ENCODE peak calls at places on chromosomes 16 and 17, in ten cellular contexts. One of them, this sample, is unnamed.

GRCh38 chr17:75909051-75909811 is 4.5 kb upstream of the MRPL38 start:
- DNase-seq in uterus: peak; percentile 24
- DNase-seq in right lobe of liver: no peak
- DNase-seq in stomach: peak; percentile 53
- DNase-seq in transverse colon: no peak
- DNase-seq in body of pancreas: peak; percentile 51
- DNase-seq in breast epithelium: peak; percentile 65
- DNase-seq in ovary: no peak
- DNase-seq in tibial nerve: no peak
- DNase-seq in A549: no peak
- DNase-seq in this sample: no peak

GRCh38 chr16:23803591-23804123 is 32.1 kb upstream of the PRKCB start:
- DNase-seq in ovary: no peak
- DNase-seq in A549: peak; percentile 60
- DNase-seq in breast epithelium: no peak
- DNase-seq in tibial nerve: peak; percentile 22
- DNase-seq in transverse colon: peak; percentile 82
- DNase-seq in uterus: peak; percentile 22
- DNase-seq in body of pancreas: peak; percentile 18
- DNase-seq in stomach: peak; percentile 47
- DNase-seq in right lobe of liver: peak; percentile 68
- DNase-seq in this sample: no peak

GRCh38 chr16:83118365-83118764 is 491.6 kb downstream of the CDH13 start:
- DNase-seq in transverse colon: no peak
- DNase-seq in stomach: no peak
- DNase-seq in A549: no peak
- DNase-seq in right lobe of liver: no peak
- DNase-seq in uterus: no peak
- DNase-seq in ovary: no peak
- DNase-seq in breast epithelium: no peak
- DNase-seq in tibial nerve: no peak
- DNase-seq in body of pancreas: no peak
- DNase-seq in this sample: no peak

GRCh38 chr16:9322735-9323134 is 231.3 kb downstream of the HAPSTR1 start:
- DNase-seq in tibial nerve: no peak
- DNase-seq in transverse colon: no peak
- DNase-seq in uterus: no peak
- DNase-seq in right lobe of liver: no peak
- DNase-seq in stomach: no peak
- DNase-seq in ovary: no peak
- DNase-seq in body of pancreas: no peak
- DNase-seq in breast epithelium: no peak
- DNase-seq in A549: no peak
- DNase-seq in this sample: no peak

GRCh38 chr16:74734361-74735161 is 33.9 kb upstream of the MLKL start:
- DNase-seq in ovary: no peak
- DNase-seq in A549: no peak
- DNase-seq in breast epithelium: no peak
- DNase-seq in stomach: no peak
- DNase-seq in tibial nerve: no peak
- DNase-seq in body of pancreas: no peak
- DNase-seq in uterus: no peak
- DNase-seq in right lobe of liver: no peak
- DNase-seq in transverse colon: no peak
- DNase-seq in this sample: no peak

GRCh38 chr16:22222006-22222405 is 15.9 kb downstream of the EEF2K start:
- DNase-seq in breast epithelium: no peak
- DNase-seq in uterus: no peak
- DNase-seq in tibial nerve: no peak
- DNase-seq in stomach: no peak
- DNase-seq in body of pancreas: no peak
- DNase-seq in A549: no peak
- DNase-seq in ovary: no peak
- DNase-seq in right lobe of liver: no peak
- DNase-seq in transverse colon: no peak
- DNase-seq in this sample: no peak

GRCh38 chr17:21012736-21013135 is 30.1 kb downstream of the USP22 start:
- DNase-seq in transverse colon: no peak
- DNase-seq in uterus: no peak
- DNase-seq in tibial nerve: no peak
- DNase-seq in ovary: no peak
- DNase-seq in stomach: no peak
- DNase-seq in breast epithelium: no peak
- DNase-seq in right lobe of liver: no peak
- DNase-seq in body of pancreas: peak; percentile 4
- DNase-seq in A549: no peak
- DNase-seq in this sample: no peak

GRCh38 chr17:13410874-13411273 is 190.9 kb downstream of the HS3ST3A1 start:
- DNase-seq in ovary: peak; percentile 41
- DNase-seq in tibial nerve: no peak
- DNase-seq in stomach: no peak
- DNase-seq in A549: no peak
- DNase-seq in uterus: peak; percentile 17
- DNase-seq in right lobe of liver: peak; percentile 68
- DNase-seq in breast epithelium: no peak
- DNase-seq in transverse colon: no peak
- DNase-seq in body of pancreas: peak; percentile 21
- DNase-seq in this sample: no peak

GRCh38 chr17:55962931-55963378 is 190.3 kb upstream of the ANKFN1 start:
- DNase-seq in ovary: no peak
- DNase-seq in tibial nerve: no peak
- DNase-seq in breast epithelium: peak; percentile 21
- DNase-seq in right lobe of liver: no peak
- DNase-seq in A549: no peak
- DNase-seq in uterus: no peak
- DNase-seq in body of pancreas: no peak
- DNase-seq in stomach: no peak
- DNase-seq in transverse colon: peak; percentile 50
- DNase-seq in this sample: no peak

GRCh38 chr16:27169511-27170071 is 33.7 kb upstream of the KDM8 start:
- DNase-seq in transverse colon: peak; percentile 28
- DNase-seq in stomach: peak; percentile 40
- DNase-seq in ovary: no peak
- DNase-seq in right lobe of liver: peak; percentile 32
- DNase-seq in tibial nerve: no peak
- DNase-seq in A549: peak; percentile 68
- DNase-seq in breast epithelium: no peak
- DNase-seq in uterus: no peak
- DNase-seq in body of pancreas: no peak
- DNase-seq in this sample: no peak

GRCh38 chr17:71428897-71429296 is 691.9 kb upstream of the SOX9 start:
- DNase-seq in tibial nerve: no peak
- DNase-seq in breast epithelium: no peak
- DNase-seq in uterus: no peak
- DNase-seq in A549: no peak
- DNase-seq in body of pancreas: no peak
- DNase-seq in ovary: no peak
- DNase-seq in transverse colon: no peak
- DNase-seq in right lobe of liver: no peak
- DNase-seq in stomach: no peak
- DNase-seq in this sample: no peak

GRCh38 chr16:56330476-56330875 is 94.9 kb downstream of the AMFR start:
- DNase-seq in breast epithelium: no peak
- DNase-seq in uterus: no peak
- DNase-seq in A549: no peak
- DNase-seq in stomach: no peak
- DNase-seq in tibial nerve: no peak
- DNase-seq in body of pancreas: no peak
- DNase-seq in transverse colon: no peak
- DNase-seq in ovary: no peak
- DNase-seq in right lobe of liver: no peak
- DNase-seq in this sample: no peak

GRCh38 chr16:2819939-2820835 is 3.1 kb downstream of the PRSS21 start:
- DNase-seq in right lobe of liver: no peak
- DNase-seq in A549: no peak
- DNase-seq in transverse colon: peak; percentile 6
- DNase-seq in ovary: no peak
- DNase-seq in uterus: no peak
- DNase-seq in tibial nerve: no peak
- DNase-seq in breast epithelium: no peak
- DNase-seq in body of pancreas: no peak
- DNase-seq in stomach: no peak
- DNase-seq in this sample: no peak

GRCh38 chr16:28261916-28262315 is 30.4 kb upstream of the SBK1 start:
- DNase-seq in breast epithelium: no peak
- DNase-seq in A549: no peak
- DNase-seq in tibial nerve: no peak
- DNase-seq in ovary: no peak
- DNase-seq in right lobe of liver: no peak
- DNase-seq in stomach: no peak
- DNase-seq in body of pancreas: no peak
- DNase-seq in uterus: no peak
- DNase-seq in transverse colon: peak; percentile 51
- DNase-seq in this sample: peak; percentile 97

GRCh38 chr17:47388825-47389224 is 65.1 kb downstream of the EFCAB13 start:
- DNase-seq in stomach: no peak
- DNase-seq in uterus: no peak
- DNase-seq in tibial nerve: no peak
- DNase-seq in right lobe of liver: no peak
- DNase-seq in A549: no peak
- DNase-seq in breast epithelium: no peak
- DNase-seq in body of pancreas: no peak
- DNase-seq in ovary: no peak
- DNase-seq in transverse colon: no peak
- DNase-seq in this sample: no peak

GRCh38 chr17:77363821-77364361 is 223.1 kb downstream of the SEC14L1 start:
- DNase-seq in ovary: peak; percentile 82
- DNase-seq in right lobe of liver: no peak
- DNase-seq in body of pancreas: peak; percentile 57
- DNase-seq in transverse colon: no peak
- DNase-seq in tibial nerve: no peak
- DNase-seq in breast epithelium: peak; percentile 63
- DNase-seq in A549: no peak
- DNase-seq in uterus: peak; percentile 75
- DNase-seq in stomach: no peak
- DNase-seq in this sample: no peak

GRCh38 chr17:54968954-54969400 is 412 bp downstream of the STXBP4 start:
- DNase-seq in breast epithelium: peak; percentile 25
- DNase-seq in uterus: no peak
- DNase-seq in tibial nerve: no peak
- DNase-seq in ovary: no peak
- DNase-seq in stomach: no peak
- DNase-seq in transverse colon: peak; percentile 28
- DNase-seq in right lobe of liver: no peak
- DNase-seq in A549: no peak
- DNase-seq in body of pancreas: peak; percentile 28
- DNase-seq in this sample: peak; percentile 34

GRCh38 chr16:55232822-55233221 is 91.2 kb upstream of the IRX6 start:
- DNase-seq in body of pancreas: no peak
- DNase-seq in breast epithelium: no peak
- DNase-seq in ovary: no peak
- DNase-seq in uterus: no peak
- DNase-seq in tibial nerve: no peak
- DNase-seq in transverse colon: no peak
- DNase-seq in right lobe of liver: no peak
- DNase-seq in stomach: no peak
- DNase-seq in A549: no peak
- DNase-seq in this sample: no peak

DNA sequence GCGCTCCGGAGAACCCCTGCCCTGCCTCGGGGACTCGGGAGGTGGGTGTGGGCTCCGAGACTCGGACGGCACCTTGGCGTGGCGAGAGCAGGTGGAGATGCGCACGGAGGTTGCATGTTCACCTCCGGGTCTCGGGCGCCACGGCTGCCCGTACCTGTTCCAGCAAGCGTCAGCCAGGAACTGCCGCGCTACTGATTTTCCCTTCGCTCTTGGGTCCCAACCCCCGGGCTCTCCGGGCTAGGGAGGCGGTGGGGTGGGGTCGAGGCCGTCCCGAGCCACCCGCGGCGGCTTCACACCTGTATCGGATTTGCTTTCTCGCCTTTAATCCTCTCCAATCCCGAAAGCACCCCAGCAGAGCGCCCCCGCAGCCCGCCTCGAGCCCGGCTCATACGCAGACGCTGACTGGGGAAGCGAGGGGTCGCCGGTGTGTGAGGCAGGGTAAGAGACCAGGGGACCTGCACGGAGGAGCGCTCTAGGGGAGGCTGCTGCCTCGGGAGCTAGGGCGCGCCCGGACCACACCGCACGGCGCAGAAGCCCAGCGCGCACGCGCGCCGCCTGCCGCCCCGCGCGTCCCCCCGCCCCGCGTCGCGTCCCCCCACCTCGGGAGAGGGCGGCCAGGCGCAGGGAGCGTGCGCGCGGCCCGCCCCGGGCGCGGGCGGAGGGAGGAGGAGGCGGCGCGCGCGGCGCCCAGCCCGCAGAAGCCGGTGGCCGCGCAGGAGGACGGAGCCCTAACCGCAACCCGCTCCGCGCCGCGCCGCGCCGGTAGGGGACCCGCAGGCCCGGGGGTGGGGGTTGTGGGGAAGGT is at the start of gene DUSP14:
- DNase-seq in A549: peak; percentile 83
- DNase-seq in right lobe of liver: peak; percentile 85
- DNase-seq in stomach: peak; percentile 82
- DNase-seq in tibial nerve: peak; percentile 34
- DNase-seq in uterus: peak; percentile 83
- DNase-seq in breast epithelium: peak; percentile 65
- DNase-seq in transverse colon: peak; percentile 81
- DNase-seq in ovary: peak; percentile 80
- DNase-seq in body of pancreas: peak; percentile 84
- DNase-seq in this sample: peak; percentile 69
- TF ChIP-seq POLR2A in A549: peak; percentile 78
- TF ChIP-seq POLR2A in right lobe of liver: peak; percentile 46
- TF ChIP-seq POLR2A in stomach: no peak
- TF ChIP-seq POLR2A in tibial nerve: peak; percentile 68
- TF ChIP-seq POLR2A in uterus: peak; percentile 72
- TF ChIP-seq POLR2A in breast epithelium: peak; percentile 16
- TF ChIP-seq POLR2A in transverse colon: peak; percentile 43
- TF ChIP-seq POLR2A in ovary: peak; percentile 32
- TF ChIP-seq POLR2A in body of pancreas: peak; percentile 58
- TF ChIP-seq POLR2A in this sample: peak; percentile 82

GRCh38 chr17:32876414-32877163 is at the start of gene MYO1D:
- DNase-seq in breast epithelium: peak; percentile 74
- DNase-seq in stomach: peak; percentile 79
- DNase-seq in uterus: peak; percentile 60
- DNase-seq in right lobe of liver: peak; percentile 74
- DNase-seq in tibial nerve: peak; percentile 29
- DNase-seq in ovary: peak; percentile 57
- DNase-seq in transverse colon: peak; percentile 88
- DNase-seq in body of pancreas: peak; percentile 81
- DNase-seq in A549: peak; percentile 48
- DNase-seq in this sample: peak; percentile 17
- TF ChIP-seq POLR2A in breast epithelium: no peak
- TF ChIP-seq POLR2A in stomach: no peak
- TF ChIP-seq POLR2A in uterus: peak; percentile 78
- TF ChIP-seq POLR2A in right lobe of liver: peak; percentile 87
- TF ChIP-seq POLR2A in tibial nerve: peak; percentile 82
- TF ChIP-seq POLR2A in ovary: peak; percentile 75
- TF ChIP-seq POLR2A in transverse colon: peak; percentile 48
- TF ChIP-seq POLR2A in body of pancreas: peak; percentile 85
- TF ChIP-seq POLR2A in A549: peak; percentile 47
- TF ChIP-seq POLR2A in this sample: peak; percentile 75

GRCh38 chr17:17204041-17204591 is 2.0 kb downstream of the PLD6 start:
- DNase-seq in stomach: peak; percentile 34
- DNase-seq in breast epithelium: peak; percentile 85
- DNase-seq in transverse colon: peak; percentile 30
- DNase-seq in ovary: no peak
- DNase-seq in body of pancreas: peak; percentile 74
- DNase-seq in A549: no peak
- DNase-seq in tibial nerve: no peak
- DNase-seq in uterus: no peak
- DNase-seq in right lobe of liver: no peak
- DNase-seq in this sample: no peak
- TF ChIP-seq POLR2A in stomach: no peak
- TF ChIP-seq POLR2A in breast epithelium: no peak
- TF ChIP-seq POLR2A in transverse colon: no peak
- TF ChIP-seq POLR2A in ovary: no peak
- TF ChIP-seq POLR2A in body of pancreas: no peak
- TF ChIP-seq POLR2A in A549: no peak
- TF ChIP-seq POLR2A in tibial nerve: no peak
- TF ChIP-seq POLR2A in uterus: no peak
- TF ChIP-seq POLR2A in right lobe of liver: no peak
- TF ChIP-seq POLR2A in this sample: no peak

GRCh38 chr16:29995330-29995910 is at the start of gene HIRIP3:
- DNase-seq in ovary: peak; percentile 85
- DNase-seq in uterus: peak; percentile 89
- DNase-seq in transverse colon: peak; percentile 91
- DNase-seq in body of pancreas: peak; percentile 91
- DNase-seq in breast epithelium: peak; percentile 81
- DNase-seq in A549: peak; percentile 86
- DNase-seq in tibial nerve: peak; percentile 74
- DNase-seq in stomach: peak; percentile 90
- DNase-seq in right lobe of liver: peak; percentile 89
- DNase-seq in this sample: peak; percentile 69
- TF ChIP-seq POLR2A in ovary: peak; percentile 43
- TF ChIP-seq POLR2A in uterus: no peak
- TF ChIP-seq POLR2A in transverse colon: peak; percentile 14
- TF ChIP-seq POLR2A in body of pancreas: no peak
- TF ChIP-seq POLR2A in breast epithelium: no peak
- TF ChIP-seq POLR2A in A549: no peak
- TF ChIP-seq POLR2A in tibial nerve: no peak
- TF ChIP-seq POLR2A in stomach: no peak
- TF ChIP-seq POLR2A in right lobe of liver: peak; percentile 37
- TF ChIP-seq POLR2A in this sample: no peak